ENCODE peak calls at places on chromosomes 5 and 9, in ten cellular contexts. N is lung microvascular endothelial cell; X is GM13977; Z is stimulated activated CD4-positive, alpha-beta T cell treated with anti-CD3 and anti-CD28 coated beads, Interleukin-1b, Interleukin-23, amount 100 ng/mL, for 48 hours; R is neural crest cell; Q is A549; J is NCI-H1092; W is caudate nucleus; F is COR-L47; M is suprapubic skin. B is an unnamed sample.

GRCh38 chr9:36831381-36832231 is 202.5 kb downstream of the PAX5 start:
- DNase-seq in N (no peak), X (no peak), Z (no peak), R (no peak), Q (no peak), J (no peak), W (no peak), F (no peak), M (peak), B (no peak)

GRCh38 chr5:101977729-101978345 is 318.2 kb downstream of the SLCO4C1 start:
- DNase-seq in N (peak), X (peak), Z (no peak), R (no peak), Q (peak), J (peak), W (no peak), F (peak), M (no peak), B (peak)

GRCh38 chr5:43648499-43649124 is 45.6 kb downstream of the NNT start:
- DNase-seq in N (no peak), X (no peak), Z (no peak), R (no peak), Q (no peak), J (no peak), W (no peak), F (no peak), M (no peak), B (no peak)

GRCh38 chr5:115850771-115851416 is 9.2 kb downstream of the AP3S1 start:
- DNase-seq in N (peak), X (no peak), Z (no peak), R (no peak), Q (no peak), J (no peak), W (no peak), F (no peak), M (no peak), B (no peak)

GRCh38 chr9:77916410-77916819 is 115.2 kb downstream of the GNAQ start:
- DNase-seq in N (peak), X (peak), Z (no peak), R (no peak), Q (no peak), J (no peak), W (no peak), F (no peak), M (no peak), B (no peak)

GRCh38 chr5:169641253-169641652 is 4.2 kb downstream of the DOCK2 start:
- DNase-seq in N (peak), X (no peak), Z (no peak), R (no peak), Q (no peak), J (no peak), W (no peak), F (no peak), M (no peak), B (no peak)

GRCh38 chr5:6790346-6790865 is 77.2 kb downstream of the TENT4A start:
- DNase-seq in N (no peak), X (no peak), Z (no peak), R (no peak), Q (no peak), J (no peak), W (no peak), F (no peak), M (no peak), B (no peak)

GRCh38 chr5:159752622-159753275 is 163.5 kb upstream of the ADRA1B start:
- DNase-seq in N (no peak), X (no peak), Z (no peak), R (no peak), Q (no peak), J (no peak), W (no peak), F (no peak), M (no peak), B (no peak)

GRCh38 chr5:36734422-36734821 is 128.0 kb downstream of the SLC1A3 start:
- DNase-seq in N (peak), X (no peak), Z (no peak), R (no peak), Q (no peak), J (no peak), W (no peak), F (no peak), M (no peak), B (peak)

GRCh38 chr5:12413585-12413984 is 509.3 kb upstream of the CTNND2 start:
- DNase-seq in N (no peak), X (no peak), Z (no peak), R (no peak), Q (no peak), J (no peak), W (no peak), F (peak), M (no peak), B (no peak)

GRCh38 chr5:88085462-88085861 is 183.2 kb downstream of the TMEM161B start:
- DNase-seq in N (no peak), X (no peak), Z (no peak), R (no peak), Q (no peak), J (no peak), W (no peak), F (no peak), M (no peak), B (no peak)

GRCh38 chr5:13987843-13988464 is 43.5 kb upstream of the DNAH5 start:
- DNase-seq in N (peak), X (peak), Z (peak), R (peak), Q (peak), J (peak), W (peak), F (peak), M (no peak), B (peak)

GRCh38 chr5:149656576-149657182 is 73.4 kb upstream of the PPARGC1B start:
- DNase-seq in N (peak), X (peak), Z (peak), R (no peak), Q (peak), J (peak), W (no peak), F (peak), M (no peak), B (peak)

GRCh38 chr5:777756-778161 is 6.8 kb downstream of the ZDHHC11B start:
- DNase-seq in N (no peak), X (no peak), Z (no peak), R (no peak), Q (no peak), J (no peak), W (no peak), F (no peak), M (peak), B (no peak)

GRCh38 chr5:113574417-113574816 is 60.9 kb downstream of the YTHDC2 start:
- DNase-seq in N (no peak), X (no peak), Z (no peak), R (no peak), Q (no peak), J (no peak), W (no peak), F (no peak), M (no peak), B (peak)

GRCh38 chr5:77224672-77225355 is 14.3 kb downstream of the PDE8B start:
- DNase-seq in N (no peak), X (no peak), Z (no peak), R (no peak), Q (no peak), J (no peak), W (no peak), F (no peak), M (no peak), B (no peak)

GRCh38 chr9:6584881-6585597 is 60.5 kb downstream of the GLDC start:
- DNase-seq in N (peak), X (peak), Z (no peak), R (no peak), Q (peak), J (peak), W (no peak), F (no peak), M (no peak), B (no peak)

GRCh38 chr9:2181794-2182193 is 166.6 kb downstream of the SMARCA2 start:
- DNase-seq in N (peak), X (no peak), Z (no peak), R (peak), Q (no peak), J (no peak), W (no peak), F (peak), M (no peak), B (peak)

GRCh38 chr5:1659100-1660036 is 135.6 kb upstream of the LPCAT1 start:
- DNase-seq in N (no peak), X (no peak), Z (no peak), R (no peak), Q (no peak), J (no peak), W (no peak), F (no peak), M (no peak), B (no peak)

GRCh38 chr5:170704417-170705195 is 78.9 kb upstream of the GABRP start:
- DNase-seq in N (no peak), X (no peak), Z (no peak), R (no peak), Q (no peak), J (no peak), W (no peak), F (no peak), M (no peak), B (no peak)